ENCODE peak calls at places on chromosomes 1 and 21, in nine cellular contexts. Y is AG10803, T is NB4, I is thyroid gland, L is transverse colon, V is psoas muscle, G is Caco-2, D is tibial artery, P is GM12864. W is an unnamed sample.

GRCh38 chr1:227942716-227943261 is 4.9 kb downstream of the WNT9A start:
- DNase-seq in D (peak; percentile 60), I (no peak), T (no peak), P (no peak), L (no peak), G (no peak), Y (no peak), V (no peak), W (no peak)

GRCh38 chr1:40132383-40133121 is 28.6 kb upstream of the RLF start:
- DNase-seq in V (no peak), I (peak; percentile 2), Y (no peak), L (no peak), T (no peak), G (no peak), D (no peak), P (no peak), W (no peak)

GRCh38 chr1:35345439-35345981 is 77.0 kb downstream of the ZMYM4 start:
- DNase-seq in V (no peak), G (no peak), Y (no peak), P (no peak), L (no peak), I (no peak), D (no peak), T (peak; percentile 89), W (no peak)

GRCh38 chr1:38000529-38001453 is 4.5 kb downstream of the FHL3 start:
- DNase-seq in I (no peak), Y (peak; percentile 87), T (peak; percentile 26), P (no peak), V (peak; percentile 78), D (peak; percentile 76), L (no peak), G (no peak), W (peak; percentile 88)

GRCh38 chr1:204562075-204562990 is 46.1 kb downstream of the MDM4 start:
- DNase-seq in D (no peak), P (no peak), G (no peak), Y (no peak), L (no peak), V (no peak), T (no peak), I (no peak), W (no peak)

GRCh38 chr21:25496825-25497482 is 110.3 kb downstream of the MRPL39 start:
- DNase-seq in D (no peak), I (no peak), Y (peak; percentile 27), P (no peak), G (no peak), V (no peak), T (no peak), L (no peak), W (peak; percentile 16)

GRCh38 chr1:68175621-68176398 is 56.5 kb downstream of the WLS start:
- DNase-seq in Y (peak; percentile 9), G (no peak), T (no peak), D (no peak), I (peak; percentile 44), V (no peak), P (no peak), L (no peak), W (no peak)

GRCh38 chr1:155174334-155175280 is 958 bp downstream of the TRIM46 start:
- DNase-seq in V (no peak), I (no peak), Y (no peak), T (no peak), G (no peak), L (peak; percentile 38), D (peak; percentile 68), P (no peak), W (no peak)

GRCh38 chr1:79738101-79738500 is 731.6 kb upstream of the ADGRL4 start:
- DNase-seq in D (no peak), P (no peak), G (no peak), Y (no peak), V (no peak), L (no peak), I (no peak), T (no peak), W (no peak)

GRCh38 chr1:179881642-179882252 is 338 bp upstream of the TOR1AIP1 start:
- DNase-seq in P (no peak), G (peak; percentile 90), D (peak; percentile 96), L (peak; percentile 82), Y (peak; percentile 96), T (peak; percentile 88), I (peak; percentile 90), V (peak; percentile 96), W (peak; percentile 81)

DNA sequence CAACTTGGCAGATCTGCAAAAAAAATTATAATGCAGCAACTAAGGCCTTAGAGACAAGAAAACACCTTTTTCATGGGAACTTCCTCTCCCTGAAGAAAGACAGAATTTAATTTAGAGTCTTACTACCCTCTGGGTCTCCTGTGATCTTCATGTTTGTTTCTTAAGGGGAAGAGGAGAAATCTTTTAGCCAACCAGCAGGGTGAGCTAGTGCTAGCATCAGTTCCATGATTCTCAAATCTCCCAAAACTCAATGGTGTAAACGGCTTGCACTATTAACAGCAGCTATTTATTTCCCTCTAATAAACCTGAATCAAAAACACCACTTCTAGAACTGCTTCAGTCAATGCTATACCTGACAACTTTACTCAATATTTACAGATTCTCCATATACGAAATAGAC is 3.8 kb downstream of the ZNF644 start:
- DNase-seq in L (no peak), I (no peak), T (peak; percentile 47), Y (peak; percentile 23), V (no peak), G (no peak), P (no peak), D (no peak), W (no peak)
- TF ChIP-seq CTCF in L (no peak), I (no peak), T (peak; percentile 34), Y (peak; percentile 46), V (no peak), G (peak; percentile 17), P (peak; percentile 47), D (peak; percentile 23), W (peak; percentile 41)

GRCh38 chr1:44553127-44553758 is 121.0 kb downstream of the TMEM53 start:
- DNase-seq in G (no peak), V (no peak), T (no peak), I (no peak), P (no peak), Y (peak; percentile 3), D (no peak), L (no peak), W (no peak)
- TF ChIP-seq CTCF in G (no peak), V (no peak), T (no peak), I (no peak), P (no peak), Y (no peak), D (no peak), L (no peak), W (no peak)

GRCh38 chr1:230016139-230016538 is 50.9 kb upstream of the GALNT2 start:
- DNase-seq in V (no peak), G (no peak), P (no peak), T (no peak), D (no peak), I (no peak), L (no peak), Y (no peak), W (no peak)
- TF ChIP-seq CTCF in V (no peak), G (no peak), P (no peak), T (no peak), D (no peak), I (no peak), L (no peak), Y (no peak), W (no peak)

DNA sequence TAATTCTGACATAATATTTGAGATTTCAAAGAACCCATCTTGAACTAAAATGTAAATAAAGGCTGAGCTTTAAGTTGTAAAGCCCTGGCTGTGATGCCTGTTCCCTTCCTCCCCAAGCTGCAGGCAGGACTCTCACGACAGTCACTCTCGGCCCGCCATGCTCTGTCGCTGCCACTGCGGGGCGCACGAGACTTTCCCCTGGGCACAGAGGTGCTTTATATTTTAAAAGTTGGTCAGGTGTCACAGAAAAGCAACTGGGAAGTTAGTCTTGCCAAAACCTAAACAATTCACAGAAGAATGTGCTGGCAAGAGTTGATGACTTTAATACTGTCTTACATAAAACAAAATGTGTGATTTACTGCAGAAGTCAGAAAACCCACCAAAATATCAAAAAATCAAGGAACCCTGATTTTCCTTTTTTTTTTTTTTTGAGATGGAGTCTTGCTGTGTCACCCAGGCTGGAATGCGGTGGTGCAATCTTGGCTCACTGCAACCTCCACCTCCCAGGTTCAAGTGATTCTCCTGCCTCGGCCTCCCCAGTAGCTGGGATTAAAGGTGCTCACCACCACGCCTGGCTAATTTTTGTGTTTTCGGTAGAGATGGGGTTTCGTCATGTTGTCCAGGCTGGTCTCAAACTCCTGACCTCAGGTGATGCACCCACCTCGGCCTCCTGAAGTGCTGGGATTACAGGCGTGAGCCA is 10.7 kb downstream of the LRRC47 start:
- DNase-seq in P (no peak), Y (no peak), G (no peak), L (peak; percentile 36), V (no peak), D (no peak), T (peak; percentile 37), I (no peak), W (no peak)
- TF ChIP-seq CTCF in P (peak; percentile 23), Y (no peak), G (no peak), L (peak; percentile 43), V (peak; percentile 15), D (no peak), T (peak; percentile 25), I (no peak), W (peak; percentile 45)

GRCh38 chr1:162040657-162041056 is 17.0 kb upstream of the OLFML2B start:
- DNase-seq in T (peak; percentile 59), D (no peak), G (no peak), V (no peak), I (no peak), L (no peak), Y (peak; percentile 54), P (no peak), W (no peak)
- TF ChIP-seq CTCF in T (peak; percentile 55), D (no peak), G (peak; percentile 48), V (no peak), I (no peak), L (no peak), Y (peak; percentile 68), P (peak; percentile 39), W (peak; percentile 65)

DNA sequence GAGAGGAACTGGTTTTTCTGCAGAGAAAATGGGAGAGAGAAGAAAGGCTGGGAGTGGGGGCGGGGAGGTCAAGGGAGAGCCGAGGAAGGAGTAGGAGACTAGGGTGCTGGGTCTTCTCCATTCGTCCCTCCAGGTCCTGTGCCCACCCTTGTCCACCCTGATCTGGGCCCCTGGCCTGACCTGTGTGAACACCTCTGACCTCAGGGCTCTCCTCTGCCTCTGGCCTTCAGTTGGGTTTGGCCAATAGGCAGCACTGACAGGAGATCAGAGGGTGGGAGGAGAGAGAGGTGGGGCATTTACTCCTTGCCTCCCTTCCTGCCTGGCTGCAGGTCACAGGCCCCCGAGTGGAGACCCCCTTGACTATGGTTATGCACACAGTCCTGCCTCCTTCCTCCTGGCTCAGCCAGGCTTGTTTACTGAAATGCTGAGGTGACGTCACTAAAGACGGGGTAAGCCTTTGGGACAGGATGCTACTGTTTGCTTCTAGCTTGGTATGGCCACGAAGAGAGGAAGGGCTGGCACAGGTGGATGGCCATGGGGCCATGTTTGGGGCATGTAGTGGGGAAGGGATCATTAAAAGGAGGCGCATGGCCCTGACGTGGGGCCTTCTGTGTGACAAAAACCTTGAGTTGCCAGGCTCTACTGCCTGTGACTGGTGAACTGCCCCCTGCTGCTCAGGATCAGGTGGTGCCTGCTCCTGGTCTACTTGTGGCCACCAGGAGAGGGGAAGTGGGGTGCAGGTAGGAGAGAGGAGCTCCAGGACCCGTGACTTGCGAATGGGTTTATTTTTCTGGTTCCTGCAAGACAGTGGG is 248.7 kb upstream of the CSF3R start:
- DNase-seq in L (no peak), G (no peak), D (peak; percentile 17), I (no peak), Y (no peak), V (no peak), P (no peak), T (peak; percentile 68), W (no peak)
- TF ChIP-seq CTCF in L (no peak), G (no peak), D (no peak), I (no peak), Y (no peak), V (no peak), P (peak; percentile 38), T (peak; percentile 50), W (no peak)

W was measured in astrocyte of the cerebellum.